ENCODE peak calls at places on chromosomes 6 and 20, in ten cellular contexts. One of them, this sample, is unnamed.
A peak's percentile ranks its signal among the peaks of the same experiment; 100 is the strongest.

GRCh38 chr20:64177420-64177783 is 13.2 kb downstream of the MYT1 start:
- DNase-seq in HCT116: no peak
- DNase-seq in amygdala: no peak
- DNase-seq in globus pallidus: no peak
- DNase-seq in endothelial cell of umbilical vein: no peak
- DNase-seq in NCI-H1092 treated with DMSO at 0.1 percent for 48 hours: no peak
- DNase-seq in pancreas: no peak
- DNase-seq in NCI-H460: no peak
- DNase-seq in GM20000: no peak
- DNase-seq in GM19239: no peak
- DNase-seq in this sample: no peak

GRCh38 chr6:127606131-127606562 is 29.2 kb downstream of the C6orf58 start:
- DNase-seq in HCT116: peak; percentile 41
- DNase-seq in amygdala: no peak
- DNase-seq in globus pallidus: no peak
- DNase-seq in endothelial cell of umbilical vein: peak; percentile 11
- DNase-seq in NCI-H1092 treated with DMSO at 0.1 percent for 48 hours: peak; percentile 4
- DNase-seq in pancreas: no peak
- DNase-seq in NCI-H460: peak; percentile 13
- DNase-seq in GM20000: no peak
- DNase-seq in GM19239: no peak
- DNase-seq in this sample: peak; percentile 71

GRCh38 chr6:40788661-40789111 is 201.5 kb upstream of the LRFN2 start:
- DNase-seq in HCT116: no peak
- DNase-seq in amygdala: no peak
- DNase-seq in globus pallidus: no peak
- DNase-seq in endothelial cell of umbilical vein: peak; percentile 59
- DNase-seq in NCI-H1092 treated with DMSO at 0.1 percent for 48 hours: no peak
- DNase-seq in pancreas: no peak
- DNase-seq in NCI-H460: no peak
- DNase-seq in GM20000: no peak
- DNase-seq in GM19239: no peak
- DNase-seq in this sample: no peak

GRCh38 chr6:101458341-101458740 is 64.8 kb downstream of the GRIK2 start:
- DNase-seq in HCT116: peak; percentile 0
- DNase-seq in amygdala: no peak
- DNase-seq in globus pallidus: no peak
- DNase-seq in endothelial cell of umbilical vein: no peak
- DNase-seq in NCI-H1092 treated with DMSO at 0.1 percent for 48 hours: no peak
- DNase-seq in pancreas: no peak
- DNase-seq in NCI-H460: no peak
- DNase-seq in GM20000: no peak
- DNase-seq in GM19239: no peak
- DNase-seq in this sample: peak; percentile 74

GRCh38 chr6:122770835-122771601 is 8.5 kb upstream of the FABP7 start:
- DNase-seq in HCT116: no peak
- DNase-seq in amygdala: no peak
- DNase-seq in globus pallidus: no peak
- DNase-seq in endothelial cell of umbilical vein: no peak
- DNase-seq in NCI-H1092 treated with DMSO at 0.1 percent for 48 hours: no peak
- DNase-seq in pancreas: no peak
- DNase-seq in NCI-H460: no peak
- DNase-seq in GM20000: no peak
- DNase-seq in GM19239: no peak
- DNase-seq in this sample: no peak

GRCh38 chr6:16764188-16764950 is 3.1 kb upstream of the ATXN1 start:
- DNase-seq in HCT116: no peak
- DNase-seq in amygdala: no peak
- DNase-seq in globus pallidus: no peak
- DNase-seq in endothelial cell of umbilical vein: peak; percentile 57
- DNase-seq in NCI-H1092 treated with DMSO at 0.1 percent for 48 hours: no peak
- DNase-seq in pancreas: no peak
- DNase-seq in NCI-H460: no peak
- DNase-seq in GM20000: peak; percentile 23
- DNase-seq in GM19239: no peak
- DNase-seq in this sample: peak; percentile 83

GRCh38 chr6:28693033-28693750 is 167.5 kb downstream of the GPX5 start:
- DNase-seq in HCT116: no peak
- DNase-seq in amygdala: no peak
- DNase-seq in globus pallidus: no peak
- DNase-seq in endothelial cell of umbilical vein: no peak
- DNase-seq in NCI-H1092 treated with DMSO at 0.1 percent for 48 hours: no peak
- DNase-seq in pancreas: no peak
- DNase-seq in NCI-H460: no peak
- DNase-seq in GM20000: no peak
- DNase-seq in GM19239: no peak
- DNase-seq in this sample: peak; percentile 38

GRCh38 chr6:29014729-29015608 is 9.9 kb upstream of the ZNF311 start:
- DNase-seq in HCT116: no peak
- DNase-seq in amygdala: no peak
- DNase-seq in globus pallidus: no peak
- DNase-seq in endothelial cell of umbilical vein: no peak
- DNase-seq in NCI-H1092 treated with DMSO at 0.1 percent for 48 hours: no peak
- DNase-seq in pancreas: peak; percentile 62
- DNase-seq in NCI-H460: no peak
- DNase-seq in GM20000: no peak
- DNase-seq in GM19239: no peak
- DNase-seq in this sample: peak; percentile 26

GRCh38 chr6:9628819-9629218 is 786.1 kb downstream of the TFAP2A start:
- DNase-seq in HCT116: no peak
- DNase-seq in amygdala: no peak
- DNase-seq in globus pallidus: no peak
- DNase-seq in endothelial cell of umbilical vein: no peak
- DNase-seq in NCI-H1092 treated with DMSO at 0.1 percent for 48 hours: no peak
- DNase-seq in pancreas: no peak
- DNase-seq in NCI-H460: no peak
- DNase-seq in GM20000: no peak
- DNase-seq in GM19239: no peak
- DNase-seq in this sample: peak; percentile 40

GRCh38 chr6:56683882-56684281 is 41.2 kb upstream of the DST start:
- DNase-seq in HCT116: no peak
- DNase-seq in amygdala: no peak
- DNase-seq in globus pallidus: no peak
- DNase-seq in endothelial cell of umbilical vein: peak; percentile 46
- DNase-seq in NCI-H1092 treated with DMSO at 0.1 percent for 48 hours: no peak
- DNase-seq in pancreas: no peak
- DNase-seq in NCI-H460: peak; percentile 87
- DNase-seq in GM20000: no peak
- DNase-seq in GM19239: no peak
- DNase-seq in this sample: peak; percentile 88

GRCh38 chr20:2745936-2746635 is 53.5 kb downstream of the EBF4 start:
- DNase-seq in HCT116: no peak
- DNase-seq in amygdala: no peak
- DNase-seq in globus pallidus: no peak
- DNase-seq in endothelial cell of umbilical vein: no peak
- DNase-seq in NCI-H1092 treated with DMSO at 0.1 percent for 48 hours: no peak
- DNase-seq in pancreas: no peak
- DNase-seq in NCI-H460: no peak
- DNase-seq in GM20000: no peak
- DNase-seq in GM19239: no peak
- DNase-seq in this sample: no peak

GRCh38 chr20:10864076-10864672 is 190.4 kb upstream of the JAG1 start:
- DNase-seq in HCT116: peak; percentile 16
- DNase-seq in amygdala: no peak
- DNase-seq in globus pallidus: no peak
- DNase-seq in endothelial cell of umbilical vein: no peak
- DNase-seq in NCI-H1092 treated with DMSO at 0.1 percent for 48 hours: no peak
- DNase-seq in pancreas: peak; percentile 85
- DNase-seq in NCI-H460: no peak
- DNase-seq in GM20000: no peak
- DNase-seq in GM19239: no peak
- DNase-seq in this sample: peak; percentile 23

GRCh38 chr20:53550590-53551187 is 43.0 kb downstream of the ZNF217 start:
- DNase-seq in HCT116: no peak
- DNase-seq in amygdala: no peak
- DNase-seq in globus pallidus: no peak
- DNase-seq in endothelial cell of umbilical vein: no peak
- DNase-seq in NCI-H1092 treated with DMSO at 0.1 percent for 48 hours: no peak
- DNase-seq in pancreas: no peak
- DNase-seq in NCI-H460: no peak
- DNase-seq in GM20000: no peak
- DNase-seq in GM19239: no peak
- DNase-seq in this sample: peak; percentile 9

GRCh38 chr6:32954983-32955802 is 2.3 kb upstream of the HLA-DMA start:
- DNase-seq in HCT116: no peak
- DNase-seq in amygdala: no peak
- DNase-seq in globus pallidus: no peak
- DNase-seq in endothelial cell of umbilical vein: no peak
- DNase-seq in NCI-H1092 treated with DMSO at 0.1 percent for 48 hours: no peak
- DNase-seq in pancreas: no peak
- DNase-seq in NCI-H460: no peak
- DNase-seq in GM20000: no peak
- DNase-seq in GM19239: no peak
- DNase-seq in this sample: peak; percentile 47

GRCh38 chr20:63150911-63151531 is 64.9 kb downstream of the YTHDF1 start:
- DNase-seq in HCT116: no peak
- DNase-seq in amygdala: no peak
- DNase-seq in globus pallidus: no peak
- DNase-seq in endothelial cell of umbilical vein: no peak
- DNase-seq in NCI-H1092 treated with DMSO at 0.1 percent for 48 hours: no peak
- DNase-seq in pancreas: peak; percentile 50
- DNase-seq in NCI-H460: no peak
- DNase-seq in GM20000: no peak
- DNase-seq in GM19239: no peak
- DNase-seq in this sample: no peak

GRCh38 chr6:41298785-41299498 is 12.5 kb upstream of the TREM1 start:
- DNase-seq in HCT116: no peak
- DNase-seq in amygdala: no peak
- DNase-seq in globus pallidus: no peak
- DNase-seq in endothelial cell of umbilical vein: no peak
- DNase-seq in NCI-H1092 treated with DMSO at 0.1 percent for 48 hours: no peak
- DNase-seq in pancreas: no peak
- DNase-seq in NCI-H460: no peak
- DNase-seq in GM20000: no peak
- DNase-seq in GM19239: no peak
- DNase-seq in this sample: no peak

GRCh38 chr6:3884007-3884745 is 35.0 kb downstream of the FAM50B start:
- DNase-seq in HCT116: no peak
- DNase-seq in amygdala: no peak
- DNase-seq in globus pallidus: no peak
- DNase-seq in endothelial cell of umbilical vein: peak; percentile 93
- DNase-seq in NCI-H1092 treated with DMSO at 0.1 percent for 48 hours: peak; percentile 4
- DNase-seq in pancreas: no peak
- DNase-seq in NCI-H460: no peak
- DNase-seq in GM20000: no peak
- DNase-seq in GM19239: no peak
- DNase-seq in this sample: peak; percentile 77

GRCh38 chr20:50478162-50479036 is 31.8 kb upstream of the PTPN1 start:
- DNase-seq in HCT116: peak; percentile 47
- DNase-seq in amygdala: no peak
- DNase-seq in globus pallidus: peak; percentile 25
- DNase-seq in endothelial cell of umbilical vein: no peak
- DNase-seq in NCI-H1092 treated with DMSO at 0.1 percent for 48 hours: peak; percentile 17
- DNase-seq in pancreas: peak; percentile 72
- DNase-seq in NCI-H460: peak; percentile 64
- DNase-seq in GM20000: peak; percentile 52
- DNase-seq in GM19239: peak; percentile 41
- DNase-seq in this sample: peak; percentile 82

GRCh38 chr6:105609375-105609991 is 206.6 kb upstream of the PREP start:
- DNase-seq in HCT116: no peak
- DNase-seq in amygdala: no peak
- DNase-seq in globus pallidus: peak; percentile 17
- DNase-seq in endothelial cell of umbilical vein: peak; percentile 30
- DNase-seq in NCI-H1092 treated with DMSO at 0.1 percent for 48 hours: no peak
- DNase-seq in pancreas: no peak
- DNase-seq in NCI-H460: peak; percentile 87
- DNase-seq in GM20000: no peak
- DNase-seq in GM19239: no peak
- DNase-seq in this sample: peak; percentile 77

GRCh38 chr20:59955131-59955796 is 3.0 kb upstream of the CDH26 start:
- DNase-seq in HCT116: peak; percentile 12
- DNase-seq in amygdala: no peak
- DNase-seq in globus pallidus: peak; percentile 82
- DNase-seq in endothelial cell of umbilical vein: peak; percentile 9
- DNase-seq in NCI-H1092 treated with DMSO at 0.1 percent for 48 hours: no peak
- DNase-seq in pancreas: no peak
- DNase-seq in NCI-H460: peak; percentile 42
- DNase-seq in GM20000: no peak
- DNase-seq in GM19239: no peak
- DNase-seq in this sample: peak; percentile 27